ENCODE peak calls at places on chromosome 2, in five cellular contexts. E is WERI-Rb-1, G is heart left ventricle, W is upper lobe of right lung, R is ascending aorta. P is an unnamed sample.

GRCh38 chr2:227038550-227039189 is 125.3 kb downstream of the COL4A4 start:
- DNase-seq in G (no peak), E (no peak), R (no peak), W (no peak), P (no peak)

GRCh38 chr2:111200333-111200879 is 79.7 kb downstream of the BCL2L11 start:
- DNase-seq in G (no peak), E (no peak), R (peak), W (no peak), P (no peak)

GRCh38 chr2:600542-601386 is 76.4 kb downstream of the TMEM18 start:
- DNase-seq in E (no peak), R (no peak), W (no peak), G (no peak), P (no peak)

GRCh38 chr2:219461061-219461514 is 26.4 kb downstream of the SPEG start:
- DNase-seq in E (peak), W (no peak), G (peak), R (peak), P (no peak)

GRCh38 chr2:40416486-40416885 is 35.4 kb downstream of the SLC8A1 start:
- DNase-seq in W (no peak), R (no peak), G (no peak), E (no peak), P (no peak)

GRCh38 chr2:121648611-121649401 is 456 bp downstream of the CLASP1 start:
- DNase-seq in G (peak), E (peak), W (peak), R (peak), P (peak)

GRCh38 chr2:182521453-182522427 is 94.9 kb upstream of the PDE1A start:
- DNase-seq in R (no peak), E (no peak), G (no peak), W (no peak), P (no peak)

GRCh38 chr2:171924170-171924942 is 2.1 kb downstream of the HAT1 start:
- DNase-seq in G (no peak), W (no peak), E (no peak), R (no peak), P (no peak)

GRCh38 chr2:46964835-46965560 is 49.4 kb upstream of the MCFD2 start:
- DNase-seq in G (no peak), E (no peak), W (no peak), R (no peak), P (no peak)

GRCh38 chr2:43192039-43192438 is 34.4 kb downstream of the ZFP36L2 start:
- DNase-seq in E (no peak), W (no peak), R (no peak), G (no peak), P (no peak)
- TF ChIP-seq CTCF in E (peak), W (no peak), R (no peak), G (no peak), P (no peak)

DNA sequence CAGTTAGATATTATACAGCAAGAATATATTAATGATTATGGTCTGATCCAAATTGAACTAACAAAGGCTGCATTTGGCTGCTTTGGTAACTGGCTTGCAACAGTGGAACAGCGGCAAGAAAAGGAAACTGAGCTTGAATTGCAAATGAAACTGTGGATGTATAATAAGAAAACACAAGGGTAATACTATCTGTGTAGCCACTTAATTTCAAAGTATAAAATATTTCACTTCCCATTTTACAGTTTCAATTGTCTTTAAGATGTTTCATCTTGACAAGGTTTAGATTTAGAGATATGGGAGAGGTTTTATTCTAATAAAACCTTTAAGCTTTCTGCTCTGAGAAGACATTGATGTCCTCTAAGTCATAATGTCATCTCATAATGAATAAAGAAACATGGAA is 23.8 kb downstream of the WDR75 start:
- DNase-seq in R (no peak), W (no peak), E (no peak), G (no peak), P (no peak)
- TF ChIP-seq CTCF in R (no peak), W (no peak), E (no peak), G (no peak), P (no peak)

GRCh38 chr2:101893676-101894381 is 97.9 kb upstream of the IL1R2 start:
- DNase-seq in R (no peak), G (no peak), W (no peak), E (no peak), P (no peak)
- TF ChIP-seq CTCF in R (no peak), G (no peak), W (no peak), E (no peak), P (no peak)

GRCh38 chr2:74391209-74391579 is 11.1 kb upstream of the DCTN1 start:
- DNase-seq in E (no peak), W (no peak), R (no peak), G (no peak), P (no peak)
- TF ChIP-seq CTCF in E (no peak), W (no peak), R (no peak), G (no peak), P (no peak)

DNA sequence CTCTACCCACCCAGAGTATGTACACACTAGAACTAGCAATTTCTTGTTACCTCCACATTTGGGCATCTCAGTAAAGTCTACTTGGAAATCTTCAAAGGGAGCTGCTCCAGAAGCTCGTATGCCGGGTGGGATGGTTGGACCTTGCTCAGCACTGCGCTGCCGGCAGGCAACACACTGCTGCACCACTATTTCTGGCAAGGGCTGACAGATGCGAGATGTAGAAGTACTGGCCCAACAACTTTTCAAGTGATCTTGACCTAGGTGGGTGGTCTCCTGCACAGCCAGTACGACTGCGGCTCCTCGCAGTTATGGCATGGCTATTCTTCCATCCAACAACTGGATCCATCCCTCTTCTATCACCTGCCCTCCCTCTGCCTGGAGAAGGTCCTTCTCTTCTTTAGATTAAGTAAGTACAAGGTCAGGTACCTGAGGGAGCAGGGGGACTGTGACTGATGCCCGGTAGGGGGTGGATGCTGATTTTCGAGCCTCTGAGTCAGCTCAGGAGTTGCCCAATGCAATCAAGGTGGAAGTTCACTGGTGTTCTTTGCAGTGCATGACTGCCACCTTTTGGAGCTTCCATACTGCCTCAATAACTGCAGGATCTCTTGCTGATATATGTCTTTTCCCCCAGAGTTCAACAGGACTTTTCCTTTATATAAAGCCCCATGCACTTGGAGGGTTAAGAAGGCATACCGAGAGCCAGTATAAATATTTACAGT is 100.4 kb upstream of the SLC1A4 start:
- DNase-seq in R (peak), W (no peak), G (no peak), E (no peak), P (no peak)
- TF ChIP-seq CTCF in R (peak), W (no peak), G (no peak), E (peak), P (no peak)

DNA sequence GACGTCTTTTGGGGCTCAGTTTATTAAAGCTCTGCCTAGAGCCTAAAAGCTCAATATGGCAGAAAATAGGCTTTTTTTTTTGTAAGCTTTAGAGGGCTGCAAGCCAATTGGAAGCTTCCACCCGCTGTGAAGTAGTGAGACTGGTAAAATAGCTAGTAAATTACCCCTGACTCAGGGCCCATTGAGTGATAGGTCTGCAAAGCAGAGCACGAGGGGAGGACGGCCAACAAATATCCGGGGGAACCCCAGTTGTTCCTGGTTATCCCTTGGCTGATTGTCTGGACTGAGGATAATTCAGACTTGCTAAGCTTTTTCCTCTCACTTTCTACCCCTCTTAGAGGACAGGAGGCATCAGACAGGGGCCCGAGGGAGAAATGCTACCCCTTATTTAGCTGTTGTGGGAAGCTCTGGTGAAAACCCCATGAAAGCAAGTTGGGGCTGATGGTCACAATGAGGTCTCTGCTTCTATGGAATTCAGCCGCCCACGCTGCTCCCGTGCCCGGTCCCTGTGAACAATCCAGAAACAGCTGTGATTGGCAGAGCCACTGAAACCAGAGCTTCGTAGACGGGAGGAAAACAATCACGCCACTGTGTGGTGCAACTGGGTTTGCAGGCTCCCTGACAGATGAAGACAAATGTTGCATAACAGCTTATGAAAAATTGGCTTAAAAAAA is 141.9 kb upstream of the LGALSL start:
- DNase-seq in W (peak), E (no peak), G (peak), R (peak), P (peak)
- TF ChIP-seq CTCF in W (peak), E (no peak), G (peak), R (peak), P (no peak)

GRCh38 chr2:237126519-237126918 is 40.8 kb downstream of the COPS8 start:
- DNase-seq in W (no peak), E (no peak), R (peak), G (no peak), P (no peak)

GRCh38 chr2:237124820-237125219 is 39.1 kb downstream of the COPS8 start:
- DNase-seq in E (no peak), W (no peak), G (no peak), R (no peak), P (no peak)

GRCh38 chr2:237128026-237128703 is 42.5 kb downstream of the COPS8 start:
- DNase-seq in G (peak), R (peak), W (peak), E (no peak), P (no peak)

GRCh38 chr2:237128845-237129592 is 43.3 kb downstream of the COPS8 start:
- DNase-seq in R (no peak), E (no peak), W (no peak), G (no peak), P (no peak)

DNA sequence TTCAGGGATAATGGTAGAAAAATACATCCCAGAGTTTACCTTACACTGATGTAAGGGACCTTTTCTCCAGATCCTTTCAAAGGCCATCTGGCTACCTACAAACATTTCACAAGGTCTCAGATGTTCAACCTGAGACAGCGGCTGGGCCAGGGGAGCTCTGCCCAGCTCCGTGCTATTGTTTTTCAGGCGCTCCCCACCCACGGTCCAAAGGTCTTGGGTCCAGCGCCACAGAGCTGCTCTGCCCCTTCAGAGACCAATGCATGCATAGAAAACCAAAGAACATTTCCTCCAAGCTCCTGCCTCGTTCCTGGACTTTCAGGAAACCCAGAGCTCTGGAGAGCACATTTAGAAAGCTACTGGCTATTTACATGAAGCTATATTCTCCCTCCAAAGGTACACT is 40.3 kb downstream of the COPS8 start:
- DNase-seq in R (no peak), G (no peak), W (no peak), E (no peak), P (no peak)
- TF ChIP-seq CTCF in R (no peak), G (no peak), W (no peak), E (no peak), P (no peak)